ENCODE peak calls at places on chromosomes 12 and 14, in eight cellular contexts. One of them, this sample, is unnamed.
A peak's percentile ranks its signal among the peaks of the same experiment; 100 is the strongest.

GRCh38 chr12:22312336-22312735 is 22.2 kb downstream of the ST8SIA1 start:
- DNase-seq in A549: no peak
- DNase-seq in astrocyte of the spinal cord: peak; percentile 91
- DNase-seq in WERI-Rb-1: no peak
- DNase-seq in mesothelial cell of epicardium: no peak
- DNase-seq in kidney: no peak
- DNase-seq in HFF-Myc: no peak
- DNase-seq in AG09309: no peak
- DNase-seq in this sample: no peak

GRCh38 chr14:94390372-94391086 is 2.1 kb upstream of the SERPINA1 start:
- DNase-seq in A549: no peak
- DNase-seq in astrocyte of the spinal cord: no peak
- DNase-seq in WERI-Rb-1: no peak
- DNase-seq in mesothelial cell of epicardium: no peak
- DNase-seq in kidney: peak; percentile 97
- DNase-seq in HFF-Myc: no peak
- DNase-seq in AG09309: no peak
- DNase-seq in this sample: no peak

GRCh38 chr14:36976571-36977023 is 195.8 kb downstream of the SLC25A21 start:
- DNase-seq in A549: no peak
- DNase-seq in astrocyte of the spinal cord: peak; percentile 30
- DNase-seq in WERI-Rb-1: no peak
- DNase-seq in mesothelial cell of epicardium: no peak
- DNase-seq in kidney: no peak
- DNase-seq in HFF-Myc: no peak
- DNase-seq in AG09309: peak; percentile 34
- DNase-seq in this sample: no peak

GRCh38 chr14:64891839-64892375 is 12.2 kb upstream of the SPTB start:
- DNase-seq in A549: peak; percentile 56
- DNase-seq in astrocyte of the spinal cord: peak; percentile 79
- DNase-seq in WERI-Rb-1: peak; percentile 32
- DNase-seq in mesothelial cell of epicardium: no peak
- DNase-seq in kidney: no peak
- DNase-seq in HFF-Myc: no peak
- DNase-seq in AG09309: peak; percentile 42
- DNase-seq in this sample: no peak

GRCh38 chr14:81441626-81442134 is 41.6 kb upstream of the STON2 start:
- DNase-seq in A549: no peak
- DNase-seq in astrocyte of the spinal cord: no peak
- DNase-seq in WERI-Rb-1: no peak
- DNase-seq in mesothelial cell of epicardium: no peak
- DNase-seq in kidney: no peak
- DNase-seq in HFF-Myc: no peak
- DNase-seq in AG09309: no peak
- DNase-seq in this sample: no peak

GRCh38 chr12:122505419-122506051 is 4.8 kb upstream of the ZCCHC8 start:
- DNase-seq in A549: no peak
- DNase-seq in astrocyte of the spinal cord: no peak
- DNase-seq in WERI-Rb-1: no peak
- DNase-seq in mesothelial cell of epicardium: no peak
- DNase-seq in kidney: no peak
- DNase-seq in HFF-Myc: no peak
- DNase-seq in AG09309: no peak
- DNase-seq in this sample: no peak

GRCh38 chr14:103500148-103500990 is 22.3 kb downstream of the CKB start:
- DNase-seq in A549: no peak
- DNase-seq in astrocyte of the spinal cord: peak; percentile 84
- DNase-seq in WERI-Rb-1: peak; percentile 88
- DNase-seq in mesothelial cell of epicardium: peak; percentile 77
- DNase-seq in kidney: peak; percentile 94
- DNase-seq in HFF-Myc: peak; percentile 52
- DNase-seq in AG09309: peak; percentile 43
- DNase-seq in this sample: no peak

GRCh38 chr12:49624919-49625577 is 1.7 kb downstream of the PRPF40B start:
- DNase-seq in A549: peak; percentile 31
- DNase-seq in astrocyte of the spinal cord: peak; percentile 40
- DNase-seq in WERI-Rb-1: no peak
- DNase-seq in mesothelial cell of epicardium: no peak
- DNase-seq in kidney: no peak
- DNase-seq in HFF-Myc: peak; percentile 21
- DNase-seq in AG09309: no peak
- DNase-seq in this sample: no peak

GRCh38 chr12:115791331-115791730 is 486.2 kb downstream of the MED13L start:
- DNase-seq in A549: no peak
- DNase-seq in astrocyte of the spinal cord: no peak
- DNase-seq in WERI-Rb-1: no peak
- DNase-seq in mesothelial cell of epicardium: no peak
- DNase-seq in kidney: no peak
- DNase-seq in HFF-Myc: no peak
- DNase-seq in AG09309: no peak
- DNase-seq in this sample: no peak

GRCh38 chr14:51093371-51094281 is 1.3 kb downstream of the TRIM9 start:
- DNase-seq in A549: peak; percentile 76
- DNase-seq in astrocyte of the spinal cord: peak; percentile 17
- DNase-seq in WERI-Rb-1: peak; percentile 79
- DNase-seq in mesothelial cell of epicardium: no peak
- DNase-seq in kidney: peak; percentile 75
- DNase-seq in HFF-Myc: no peak
- DNase-seq in AG09309: no peak
- DNase-seq in this sample: peak; percentile 93

GRCh38 chr14:100490252-100490651 is 97.0 kb downstream of the BEGAIN start:
- DNase-seq in A549: no peak
- DNase-seq in astrocyte of the spinal cord: no peak
- DNase-seq in WERI-Rb-1: no peak
- DNase-seq in mesothelial cell of epicardium: no peak
- DNase-seq in kidney: no peak
- DNase-seq in HFF-Myc: no peak
- DNase-seq in AG09309: no peak
- DNase-seq in this sample: no peak

GRCh38 chr12:76024942-76025600 is 6.5 kb downstream of the PHLDA1 start:
- DNase-seq in A549: peak; percentile 65
- DNase-seq in astrocyte of the spinal cord: peak; percentile 94
- DNase-seq in WERI-Rb-1: no peak
- DNase-seq in mesothelial cell of epicardium: no peak
- DNase-seq in kidney: no peak
- DNase-seq in HFF-Myc: no peak
- DNase-seq in AG09309: no peak
- DNase-seq in this sample: no peak

GRCh38 chr14:101557811-101558738 is 3.2 kb upstream of the DIO3 start:
- DNase-seq in A549: no peak
- DNase-seq in astrocyte of the spinal cord: no peak
- DNase-seq in WERI-Rb-1: peak; percentile 33
- DNase-seq in mesothelial cell of epicardium: no peak
- DNase-seq in kidney: peak; percentile 54
- DNase-seq in HFF-Myc: no peak
- DNase-seq in AG09309: no peak
- DNase-seq in this sample: peak; percentile 74

GRCh38 chr12:131011165-131012079 is 57.7 kb downstream of the ADGRD1 start:
- DNase-seq in A549: no peak
- DNase-seq in astrocyte of the spinal cord: no peak
- DNase-seq in WERI-Rb-1: no peak
- DNase-seq in mesothelial cell of epicardium: no peak
- DNase-seq in kidney: no peak
- DNase-seq in HFF-Myc: peak; percentile 12
- DNase-seq in AG09309: no peak
- DNase-seq in this sample: peak; percentile 60

DNA sequence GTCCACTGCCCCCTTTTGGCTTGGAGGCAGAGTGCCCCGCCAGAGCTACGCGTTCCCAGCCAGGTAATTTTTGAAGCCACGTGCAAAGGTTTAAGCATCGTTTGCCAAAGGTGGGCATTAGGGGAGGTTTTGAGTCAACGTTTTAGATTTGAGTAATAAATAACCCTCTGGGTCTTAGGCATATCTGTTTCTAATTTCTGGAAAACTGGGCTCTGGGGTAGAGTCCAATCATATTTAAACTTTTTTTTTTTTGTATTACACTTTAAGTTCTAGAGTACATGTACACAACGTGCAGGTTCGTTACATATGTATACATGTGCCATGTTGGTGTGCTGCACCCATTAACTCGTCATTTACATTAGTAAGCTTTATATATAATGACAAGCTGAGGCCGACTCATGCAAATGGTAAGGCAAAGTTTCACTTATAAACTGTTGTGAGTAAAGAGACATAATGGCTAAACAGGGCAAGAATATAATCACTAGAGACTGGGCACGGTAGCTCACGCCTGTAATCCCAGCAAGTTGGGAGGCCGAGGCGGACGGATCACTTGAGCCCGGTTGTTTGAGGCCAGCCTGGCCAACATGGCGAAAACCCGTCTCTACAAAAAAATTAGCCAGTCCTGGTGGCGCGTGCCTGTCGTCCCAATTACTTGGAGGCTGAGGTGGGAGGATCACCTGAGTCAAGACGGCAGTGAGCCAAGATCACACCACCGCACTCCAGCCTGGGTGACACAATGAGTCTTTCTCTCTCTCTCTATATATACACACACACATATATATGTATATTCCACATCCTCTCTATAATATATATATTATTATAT is 491 bp upstream of the NR2C1 start:
- DNase-seq in A549: no peak
- DNase-seq in astrocyte of the spinal cord: no peak
- DNase-seq in WERI-Rb-1: no peak
- DNase-seq in mesothelial cell of epicardium: no peak
- DNase-seq in kidney: peak; percentile 32
- DNase-seq in HFF-Myc: no peak
- DNase-seq in AG09309: no peak
- DNase-seq in this sample: no peak
- TF ChIP-seq CTCF in A549: peak; percentile 70
- TF ChIP-seq CTCF in astrocyte of the spinal cord: peak; percentile 93
- TF ChIP-seq CTCF in WERI-Rb-1: peak; percentile 91
- TF ChIP-seq CTCF in mesothelial cell of epicardium: peak; percentile 58
- TF ChIP-seq CTCF in kidney: peak; percentile 85
- TF ChIP-seq CTCF in HFF-Myc: peak; percentile 86
- TF ChIP-seq CTCF in AG09309: peak; percentile 87
- TF ChIP-seq CTCF in this sample: peak; percentile 90

DNA sequence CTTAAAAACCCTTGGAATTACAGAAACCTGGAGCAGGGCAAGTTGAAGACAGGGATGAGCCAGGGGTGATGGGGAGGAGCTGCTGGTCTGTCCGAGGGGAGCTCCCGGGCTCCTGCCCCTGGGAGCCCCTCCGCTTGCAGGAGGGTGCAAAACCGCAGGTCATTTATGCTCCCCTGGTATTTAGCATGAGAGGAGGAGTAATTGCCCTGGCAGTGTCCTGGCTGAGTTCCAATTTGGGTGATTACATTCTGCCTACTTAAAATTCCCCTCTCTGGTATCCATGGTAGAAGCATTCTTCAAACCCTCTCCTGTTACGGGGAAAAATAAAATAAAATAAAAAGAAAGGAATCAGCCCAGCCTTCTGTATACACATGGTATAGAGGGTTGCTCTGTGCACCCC is 61.7 kb upstream of the VRK1 start:
- DNase-seq in A549: no peak
- DNase-seq in astrocyte of the spinal cord: no peak
- DNase-seq in WERI-Rb-1: no peak
- DNase-seq in mesothelial cell of epicardium: no peak
- DNase-seq in kidney: no peak
- DNase-seq in HFF-Myc: no peak
- DNase-seq in AG09309: no peak
- DNase-seq in this sample: no peak
- TF ChIP-seq CTCF in A549: no peak
- TF ChIP-seq CTCF in astrocyte of the spinal cord: no peak
- TF ChIP-seq CTCF in WERI-Rb-1: no peak
- TF ChIP-seq CTCF in mesothelial cell of epicardium: no peak
- TF ChIP-seq CTCF in kidney: no peak
- TF ChIP-seq CTCF in HFF-Myc: no peak
- TF ChIP-seq CTCF in AG09309: no peak
- TF ChIP-seq CTCF in this sample: no peak

GRCh38 chr14:90687680-90688079 is 128.6 kb downstream of the TTC7B start:
- DNase-seq in A549: no peak
- DNase-seq in astrocyte of the spinal cord: no peak
- DNase-seq in WERI-Rb-1: no peak
- DNase-seq in mesothelial cell of epicardium: no peak
- DNase-seq in kidney: no peak
- DNase-seq in HFF-Myc: no peak
- DNase-seq in AG09309: no peak
- DNase-seq in this sample: no peak

GRCh38 chr14:90693413-90693812 is 122.8 kb downstream of the TTC7B start:
- DNase-seq in A549: no peak
- DNase-seq in astrocyte of the spinal cord: no peak
- DNase-seq in WERI-Rb-1: no peak
- DNase-seq in mesothelial cell of epicardium: no peak
- DNase-seq in kidney: no peak
- DNase-seq in HFF-Myc: no peak
- DNase-seq in AG09309: no peak
- DNase-seq in this sample: no peak

GRCh38 chr14:90692061-90692460 is 124.2 kb downstream of the TTC7B start:
- DNase-seq in A549: no peak
- DNase-seq in astrocyte of the spinal cord: no peak
- DNase-seq in WERI-Rb-1: no peak
- DNase-seq in mesothelial cell of epicardium: no peak
- DNase-seq in kidney: no peak
- DNase-seq in HFF-Myc: no peak
- DNase-seq in AG09309: no peak
- DNase-seq in this sample: no peak

GRCh38 chr14:90692826-90693225 is 123.4 kb downstream of the TTC7B start:
- DNase-seq in A549: no peak
- DNase-seq in astrocyte of the spinal cord: no peak
- DNase-seq in WERI-Rb-1: no peak
- DNase-seq in mesothelial cell of epicardium: no peak
- DNase-seq in kidney: no peak
- DNase-seq in HFF-Myc: no peak
- DNase-seq in AG09309: no peak
- DNase-seq in this sample: no peak

GRCh38 chr14:90691627-90692026 is 124.6 kb downstream of the TTC7B start:
- DNase-seq in A549: no peak
- DNase-seq in astrocyte of the spinal cord: no peak
- DNase-seq in WERI-Rb-1: no peak
- DNase-seq in mesothelial cell of epicardium: no peak
- DNase-seq in kidney: no peak
- DNase-seq in HFF-Myc: no peak
- DNase-seq in AG09309: no peak
- DNase-seq in this sample: no peak
- TF ChIP-seq CTCF in A549: no peak
- TF ChIP-seq CTCF in astrocyte of the spinal cord: no peak
- TF ChIP-seq CTCF in WERI-Rb-1: no peak
- TF ChIP-seq CTCF in mesothelial cell of epicardium: no peak
- TF ChIP-seq CTCF in kidney: no peak
- TF ChIP-seq CTCF in HFF-Myc: no peak
- TF ChIP-seq CTCF in AG09309: no peak
- TF ChIP-seq CTCF in this sample: no peak

DNA sequence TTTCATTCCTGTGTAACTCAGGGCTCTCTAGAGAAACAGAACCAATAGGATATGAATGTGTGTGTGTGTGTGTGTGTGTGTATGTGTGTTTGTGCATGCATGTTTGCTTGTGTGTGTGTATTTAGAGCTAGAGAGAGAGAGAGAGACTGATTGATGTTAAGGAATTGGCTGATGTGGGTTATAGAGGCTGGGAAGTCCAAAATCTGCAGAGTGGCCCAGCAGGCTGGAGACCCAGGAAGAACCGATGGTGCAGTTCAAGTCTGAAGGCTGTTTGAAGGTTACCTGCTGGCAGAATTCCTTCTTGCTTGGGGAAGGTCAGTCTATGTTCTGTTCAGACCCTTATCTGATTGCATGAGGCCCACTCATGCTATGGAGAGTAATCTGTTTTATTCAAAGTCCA is 64.7 kb downstream of the ADCK1 start:
- DNase-seq in A549: no peak
- DNase-seq in astrocyte of the spinal cord: no peak
- DNase-seq in WERI-Rb-1: no peak
- DNase-seq in mesothelial cell of epicardium: no peak
- DNase-seq in kidney: no peak
- DNase-seq in HFF-Myc: no peak
- DNase-seq in AG09309: no peak
- DNase-seq in this sample: no peak
- TF ChIP-seq CTCF in A549: no peak
- TF ChIP-seq CTCF in astrocyte of the spinal cord: no peak
- TF ChIP-seq CTCF in WERI-Rb-1: no peak
- TF ChIP-seq CTCF in mesothelial cell of epicardium: no peak
- TF ChIP-seq CTCF in kidney: no peak
- TF ChIP-seq CTCF in HFF-Myc: no peak
- TF ChIP-seq CTCF in AG09309: no peak
- TF ChIP-seq CTCF in this sample: no peak

This sample was measured in chondrocyte.